ENCODE peak calls at places on chromosomes 5 and 9, in seven cellular contexts. C is aorta; Y is heart right ventricle; S is CD8-positive, alpha-beta memory T cell; Z is kidney; G is uterus; W is adrenal gland. H is an unnamed sample.

GRCh38 chr5:68576805-68577204 is 361.2 kb downstream of the PIK3R1 start:
- DNase-seq in W (no peak), Z (no peak), S (no peak), C (no peak), Y (no peak), G (no peak), H (no peak)

GRCh38 chr5:87020099-87020934 is 247.4 kb upstream of the RASA1 start:
- DNase-seq in C (peak; percentile 80), S (peak; percentile 5), G (no peak), Y (peak; percentile 12), Z (peak; percentile 59), W (peak; percentile 58), H (peak; percentile 41)

GRCh38 chr9:112971415-112971814 is 40.6 kb downstream of the ZNF883 start:
- DNase-seq in G (no peak), C (no peak), W (no peak), Y (no peak), Z (no peak), S (no peak), H (peak; percentile 22)

GRCh38 chr9:79302569-79302968 is 269.2 kb upstream of the TLE4 start:
- DNase-seq in C (no peak), W (no peak), G (no peak), Y (no peak), S (no peak), Z (no peak), H (no peak)

GRCh38 chr5:156715287-156715686 is 134.8 kb upstream of the PPP1R2B start:
- DNase-seq in Y (no peak), S (no peak), W (no peak), C (no peak), Z (no peak), G (no peak), H (no peak)

GRCh38 chr5:74367931-74368330 is 272.6 kb downstream of the ENC1 start:
- DNase-seq in Z (no peak), C (no peak), Y (no peak), G (peak; percentile 66), W (no peak), S (no peak), H (no peak)

GRCh38 chr5:10111575-10111974 is 138.1 kb downstream of the ATPSCKMT start:
- DNase-seq in W (peak; percentile 25), Z (no peak), C (no peak), G (no peak), S (no peak), Y (no peak), H (peak; percentile 60)

GRCh38 chr5:132819468-132819867 is 6.4 kb downstream of the SOWAHA start:
- DNase-seq in W (no peak), G (peak; percentile 21), C (no peak), S (no peak), Z (no peak), Y (no peak), H (no peak)

GRCh38 chr5:34802834-34803563 is 36.0 kb upstream of the TTC23L start:
- DNase-seq in Y (no peak), C (no peak), S (no peak), W (no peak), G (no peak), Z (no peak), H (no peak)

GRCh38 chr5:78235289-78235688 is 59.2 kb downstream of the AP3B1 start:
- DNase-seq in Z (no peak), C (no peak), W (no peak), S (no peak), Y (no peak), G (no peak), H (no peak)

DNA sequence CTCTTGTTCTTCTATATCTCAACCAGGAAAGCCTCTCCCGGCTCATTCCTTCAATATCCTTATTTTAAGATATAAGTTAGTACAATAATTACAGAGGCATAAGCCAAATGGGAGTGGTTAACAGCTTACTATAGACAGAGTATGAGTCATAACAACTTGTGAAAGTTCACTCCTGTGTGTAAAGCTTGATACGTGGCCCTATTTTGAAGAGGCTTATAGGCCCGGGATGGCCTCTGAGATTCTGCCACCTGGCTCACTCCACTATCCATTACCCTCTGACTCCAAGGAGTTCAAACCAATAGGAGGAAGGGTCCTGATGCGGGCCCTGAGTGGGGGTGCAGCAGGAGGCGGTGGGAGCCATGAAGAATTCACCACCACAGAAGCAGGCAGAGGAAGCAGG is 36.6 kb downstream of the B4GALT1 start:
- DNase-seq in Y (no peak), W (no peak), S (no peak), G (no peak), Z (no peak), C (no peak), H (no peak)
- H3K4me1 ChIP-seq in Y (peaks cover 68% of the 10 kb centered on the region), W (peaks cover 10% of the 10 kb centered on the region), S (peaks cover 35% of the 10 kb centered on the region), G (peaks cover 14% of the 10 kb centered on the region), Z (peaks cover 66% of the 10 kb centered on the region), C (peaks cover 7% of the 10 kb centered on the region), H (peaks cover 21% of the 10 kb centered on the region)

DNA sequence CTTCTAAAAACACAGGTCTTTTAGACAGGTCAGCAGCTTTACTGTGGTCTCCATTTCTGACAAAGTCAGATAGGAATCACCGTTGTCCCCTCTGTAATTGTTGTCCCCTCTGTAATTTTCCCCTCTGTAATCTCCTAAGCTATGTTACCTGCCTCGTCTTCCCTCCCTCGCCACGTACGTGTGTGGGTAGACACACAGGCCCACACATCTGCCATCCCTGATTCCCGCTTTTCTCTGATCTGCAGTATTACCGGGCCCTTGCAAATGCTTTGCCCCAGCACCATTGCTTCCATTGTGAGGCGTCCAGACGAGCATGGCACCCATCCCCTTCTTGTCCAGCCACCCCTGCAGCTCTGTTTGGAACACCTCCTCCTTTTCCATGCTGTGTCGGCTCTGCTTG is 45.0 kb upstream of the POMT1 start:
- DNase-seq in Z (no peak), Y (no peak), W (no peak), C (no peak), G (no peak), S (no peak), H (no peak)
- H3K36me3 ChIP-seq in Z (peaks cover 56% of the 10 kb centered on the region), Y (peaks cover 76% of the 10 kb centered on the region), W (peaks cover 97% of the 10 kb centered on the region), C (no peaks in the 10 kb centered on the region), G (no peaks in the 10 kb centered on the region), S (peaks cover 71% of the 10 kb centered on the region), H (peaks cover 68% of the 10 kb centered on the region)

GRCh38 chr5:134000696-134001453 is 3.9 kb downstream of the VDAC1 start:
- DNase-seq in G (no peak), Z (no peak), W (no peak), Y (no peak), C (no peak), S (no peak), H (no peak)
- H3K4me1 ChIP-seq in G (peaks cover 18% of the 10 kb centered on the region), Z (peaks cover 52% of the 10 kb centered on the region), W (peaks cover 23% of the 10 kb centered on the region), Y (peaks cover 70% of the 10 kb centered on the region), C (no peaks in the 10 kb centered on the region), S (peaks cover 40% of the 10 kb centered on the region), H (peaks cover 21% of the 10 kb centered on the region)

GRCh38 chr5:131386124-131386523 is 122.3 kb downstream of the CDC42SE2 start:
- DNase-seq in W (no peak), C (no peak), Z (no peak), S (no peak), Y (no peak), G (no peak), H (no peak)
- H3K36me3 ChIP-seq in W (no peaks in the 10 kb centered on the region), C (no peaks in the 10 kb centered on the region), Z (no peaks in the 10 kb centered on the region), S (peaks cover 16% of the 10 kb centered on the region), Y (no peaks in the 10 kb centered on the region), G (no peaks in the 10 kb centered on the region), H (no peaks in the 10 kb centered on the region)

DNA sequence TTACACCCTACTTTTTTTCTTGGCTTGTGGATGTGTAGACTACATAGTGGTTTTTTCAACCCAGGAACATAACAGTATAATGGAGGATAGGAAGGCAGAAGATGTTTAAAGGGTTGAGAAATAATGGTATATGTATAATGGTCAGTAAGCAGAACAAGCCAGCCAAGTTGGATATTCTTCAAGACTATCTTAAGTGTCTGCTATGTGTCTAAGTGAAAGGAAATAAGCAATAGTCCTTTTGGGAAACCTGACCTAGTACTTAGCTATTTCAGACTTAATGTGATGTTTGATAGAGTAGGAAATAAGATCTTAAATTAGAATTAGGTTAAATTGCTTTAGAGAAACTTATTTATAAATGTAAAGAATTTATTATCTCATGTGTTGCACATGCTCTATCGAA is 85.7 kb downstream of the PTPDC1 start:
- DNase-seq in C (no peak), Z (no peak), W (no peak), Y (no peak), S (no peak), G (no peak), H (no peak)
- H3K4me1 ChIP-seq in C (peaks cover 3% of the 10 kb centered on the region), Z (peaks cover 17% of the 10 kb centered on the region), W (peaks cover 37% of the 10 kb centered on the region), Y (peaks cover 70% of the 10 kb centered on the region), S (peaks cover 66% of the 10 kb centered on the region), G (peaks cover 7% of the 10 kb centered on the region), H (peaks cover 27% of the 10 kb centered on the region)

DNA sequence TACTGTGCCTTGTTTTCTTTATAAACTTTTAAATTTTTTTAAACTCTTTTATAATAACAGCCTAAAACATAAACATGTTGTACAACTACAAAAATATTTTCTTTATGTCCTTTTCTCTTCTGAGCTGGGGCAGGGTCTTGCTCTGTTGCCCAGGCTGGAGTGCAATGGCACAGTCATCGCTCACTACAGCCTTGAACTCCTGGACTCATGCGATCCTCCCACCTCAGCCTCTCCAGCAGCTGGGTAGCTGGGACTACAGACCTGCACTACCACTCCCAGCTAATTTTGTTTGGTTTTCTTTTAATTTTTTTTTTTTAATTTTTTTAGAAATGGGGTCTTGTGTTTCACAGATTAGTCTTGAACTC is 31.5 kb downstream of the TTC1 start:
- DNase-seq in S (no peak), Y (no peak), C (no peak), Z (no peak), G (no peak), W (no peak), H (no peak)
- H3K36me3 ChIP-seq in S (peaks cover 4% of the 10 kb centered on the region), Y (peaks cover 33% of the 10 kb centered on the region), C (peaks cover 4% of the 10 kb centered on the region), Z (peaks cover 12% of the 10 kb centered on the region), G (no peaks in the 10 kb centered on the region), W (peaks cover 37% of the 10 kb centered on the region), H (peaks cover 8% of the 10 kb centered on the region)

DNA sequence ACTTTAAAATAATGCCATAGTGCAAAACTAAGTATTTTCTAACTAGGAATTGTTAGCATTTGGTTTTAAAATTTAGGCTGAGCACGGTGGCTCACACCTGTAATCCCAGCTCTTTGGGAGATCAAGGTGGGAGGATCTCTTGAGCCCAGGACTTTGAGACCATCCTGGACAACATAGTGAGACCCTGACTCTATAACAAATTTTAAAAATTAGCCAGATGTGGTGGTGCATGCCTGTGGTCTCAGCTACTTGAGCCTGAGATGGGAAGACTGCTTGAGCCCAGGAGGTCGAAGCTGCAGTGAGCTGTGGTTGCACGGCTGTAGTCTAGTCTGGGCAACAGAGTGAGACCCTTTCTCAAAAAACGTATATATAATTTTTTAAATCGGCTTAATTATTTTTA is 4.9 kb downstream of the OTULIN start:
- DNase-seq in G (no peak), Z (no peak), C (no peak), Y (no peak), W (no peak), S (no peak), H (no peak)
- H3K4me1 ChIP-seq in G (no peaks in the 10 kb centered on the region), Z (peaks cover 28% of the 10 kb centered on the region), C (no peaks in the 10 kb centered on the region), Y (peaks cover 38% of the 10 kb centered on the region), W (peaks cover 16% of the 10 kb centered on the region), S (peaks cover 79% of the 10 kb centered on the region), H (no peaks in the 10 kb centered on the region)

GRCh38 chr9:128101231-128101641 is 26.3 kb downstream of the PTGES2 start:
- DNase-seq in W (no peak), Y (no peak), G (peak; percentile 23), S (no peak), Z (peak; percentile 79), C (no peak), H (no peak)
- H3K36me3 ChIP-seq in W (peaks cover 49% of the 10 kb centered on the region), Y (peaks cover 38% of the 10 kb centered on the region), G (no peaks in the 10 kb centered on the region), S (peaks cover 39% of the 10 kb centered on the region), Z (peaks cover 39% of the 10 kb centered on the region), C (no peaks in the 10 kb centered on the region), H (peaks cover 28% of the 10 kb centered on the region)

H was measured in cardiac muscle cell.